ENCODE peak calls at places on chromosomes 12 and 14, in five cellular contexts. One of them, this sample, is unnamed.
A peak's percentile ranks its signal among the peaks of the same experiment; 100 is the strongest.

GRCh38 chr12:68963456-68963859 is 30.5 kb upstream of the CPM start:
- DNase-seq in psoas muscle: no peak
- DNase-seq in IMR-90: no peak
- DNase-seq in GM12865: no peak
- DNase-seq in B cell: no peak
- DNase-seq in this sample: no peak

GRCh38 chr14:81533212-81533535 is 479 bp downstream of the SEL1L start:
- DNase-seq in B cell: no peak
- DNase-seq in psoas muscle: no peak
- DNase-seq in IMR-90: no peak
- DNase-seq in GM12865: peak; percentile 10
- DNase-seq in this sample: no peak

GRCh38 chr12:113112043-113112899 is 23.3 kb downstream of the RASAL1 start:
- DNase-seq in B cell: no peak
- DNase-seq in GM12865: no peak
- DNase-seq in psoas muscle: no peak
- DNase-seq in IMR-90: no peak
- DNase-seq in this sample: no peak

GRCh38 chr12:81896771-81897170 is 137.6 kb upstream of the PPFIA2 start:
- DNase-seq in B cell: no peak
- DNase-seq in psoas muscle: no peak
- DNase-seq in GM12865: no peak
- DNase-seq in IMR-90: no peak
- DNase-seq in this sample: no peak

GRCh38 chr12:87866602-87867292 is 162.5 kb downstream of the C12orf50 start:
- DNase-seq in psoas muscle: no peak
- DNase-seq in B cell: no peak
- DNase-seq in GM12865: peak; percentile 16
- DNase-seq in IMR-90: peak; percentile 50
- DNase-seq in this sample: no peak

GRCh38 chr14:93002049-93002448 is 79.1 kb downstream of the CHGA start:
- DNase-seq in GM12865: no peak
- DNase-seq in psoas muscle: no peak
- DNase-seq in IMR-90: no peak
- DNase-seq in B cell: no peak
- DNase-seq in this sample: no peak

GRCh38 chr14:67636361-67636919 is 16.7 kb downstream of the ARG2 start:
- DNase-seq in GM12865: peak; percentile 22
- DNase-seq in B cell: no peak
- DNase-seq in IMR-90: peak; percentile 19
- DNase-seq in psoas muscle: no peak
- DNase-seq in this sample: peak; percentile 32

GRCh38 chr14:88326352-88327103 is 3.5 kb upstream of the KCNK10 start:
- DNase-seq in IMR-90: no peak
- DNase-seq in psoas muscle: no peak
- DNase-seq in B cell: no peak
- DNase-seq in GM12865: no peak
- DNase-seq in this sample: no peak

GRCh38 chr14:29805415-29806123 is 122.1 kb downstream of the PRKD1 start:
- DNase-seq in B cell: no peak
- DNase-seq in psoas muscle: peak; percentile 69
- DNase-seq in GM12865: no peak
- DNase-seq in IMR-90: peak; percentile 98
- DNase-seq in this sample: no peak

GRCh38 chr12:106985479-106985878 is 1.5 kb downstream of the MTERF2 start:
- DNase-seq in IMR-90: no peak
- DNase-seq in B cell: no peak
- DNase-seq in psoas muscle: no peak
- DNase-seq in GM12865: no peak
- DNase-seq in this sample: no peak

GRCh38 chr14:93536945-93537344 is 106.2 kb downstream of the UNC79 start:
- DNase-seq in psoas muscle: no peak
- DNase-seq in B cell: no peak
- DNase-seq in GM12865: peak; percentile 35
- DNase-seq in IMR-90: no peak
- DNase-seq in this sample: peak; percentile 24

GRCh38 chr12:51122844-51123243 is 39.4 kb upstream of the CSRNP2 start:
- DNase-seq in IMR-90: no peak
- DNase-seq in GM12865: no peak
- DNase-seq in psoas muscle: no peak
- DNase-seq in B cell: no peak
- DNase-seq in this sample: no peak

GRCh38 chr12:5442251-5443006 is 10.5 kb downstream of the NTF3 start:
- DNase-seq in B cell: no peak
- DNase-seq in psoas muscle: no peak
- DNase-seq in GM12865: peak; percentile 21
- DNase-seq in IMR-90: peak; percentile 73
- DNase-seq in this sample: no peak

GRCh38 chr12:27627123-27627835 is 69.0 kb upstream of the REP15 start:
- DNase-seq in psoas muscle: no peak
- DNase-seq in IMR-90: peak; percentile 79
- DNase-seq in B cell: no peak
- DNase-seq in GM12865: peak; percentile 24
- DNase-seq in this sample: no peak

GRCh38 chr12:3076730-3077571 is at the start of gene TSPAN9:
- DNase-seq in GM12865: peak; percentile 51
- DNase-seq in psoas muscle: peak; percentile 69
- DNase-seq in IMR-90: peak; percentile 48
- DNase-seq in B cell: peak; percentile 52
- DNase-seq in this sample: peak; percentile 92

GRCh38 chr12:122834229-122834920 is 882 bp upstream of the HIP1R start:
- DNase-seq in IMR-90: peak; percentile 44
- DNase-seq in psoas muscle: no peak
- DNase-seq in GM12865: no peak
- DNase-seq in B cell: peak; percentile 52
- DNase-seq in this sample: no peak

GRCh38 chr12:45215419-45216296 is at the start of gene ANO6:
- DNase-seq in psoas muscle: peak; percentile 85
- DNase-seq in IMR-90: peak; percentile 84
- DNase-seq in B cell: peak; percentile 79
- DNase-seq in GM12865: peak; percentile 93
- DNase-seq in this sample: peak; percentile 83

GRCh38 chr12:12883369-12884001 is 7.9 kb upstream of the GPRC5A start:
- DNase-seq in GM12865: no peak
- DNase-seq in IMR-90: peak; percentile 79
- DNase-seq in B cell: no peak
- DNase-seq in psoas muscle: no peak
- DNase-seq in this sample: no peak

GRCh38 chr14:71856199-71856919 is 75.9 kb upstream of the RGS6 start:
- DNase-seq in B cell: peak; percentile 63
- DNase-seq in psoas muscle: no peak
- DNase-seq in IMR-90: no peak
- DNase-seq in GM12865: peak; percentile 81
- DNase-seq in this sample: no peak

GRCh38 chr12:40107803-40108620 is 2.1 kb upstream of the SLC2A13 start:
- DNase-seq in B cell: no peak
- DNase-seq in GM12865: peak; percentile 63
- DNase-seq in psoas muscle: no peak
- DNase-seq in IMR-90: no peak
- DNase-seq in this sample: no peak

GRCh38 chr14:92519246-92520101 is 5.9 kb downstream of the RIN3 start:
- DNase-seq in psoas muscle: no peak
- DNase-seq in IMR-90: no peak
- DNase-seq in GM12865: no peak
- DNase-seq in B cell: no peak
- DNase-seq in this sample: no peak

GRCh38 chr12:102513739-102514138 is 33.4 kb upstream of the IGF1 start:
- DNase-seq in psoas muscle: no peak
- DNase-seq in B cell: no peak
- DNase-seq in IMR-90: peak; percentile 15
- DNase-seq in GM12865: peak; percentile 11
- DNase-seq in this sample: no peak

GRCh38 chr12:2583642-2584041 is 211.1 kb upstream of the FKBP4 start:
- DNase-seq in GM12865: no peak
- DNase-seq in psoas muscle: no peak
- DNase-seq in B cell: no peak
- DNase-seq in IMR-90: no peak
- DNase-seq in this sample: no peak

GRCh38 chr12:43912851-43913250 is 77.0 kb downstream of the TMEM117 start:
- DNase-seq in GM12865: no peak
- DNase-seq in IMR-90: no peak
- DNase-seq in psoas muscle: no peak
- DNase-seq in B cell: no peak
- DNase-seq in this sample: no peak

GRCh38 chr12:62866451-62867082 is 68.4 kb downstream of the PPM1H start:
- DNase-seq in IMR-90: peak; percentile 77
- DNase-seq in psoas muscle: no peak
- DNase-seq in B cell: no peak
- DNase-seq in GM12865: no peak
- DNase-seq in this sample: no peak

GRCh38 chr12:58363971-58364370 is 422.6 kb downstream of the ATP23 start:
- DNase-seq in GM12865: no peak
- DNase-seq in IMR-90: no peak
- DNase-seq in psoas muscle: no peak
- DNase-seq in B cell: no peak
- DNase-seq in this sample: no peak

GRCh38 chr12:51700887-51701286 is 109.9 kb downstream of the SCN8A start:
- DNase-seq in GM12865: no peak
- DNase-seq in IMR-90: no peak
- DNase-seq in psoas muscle: no peak
- DNase-seq in B cell: no peak
- DNase-seq in this sample: no peak

GRCh38 chr12:76883826-76884225 is 5.0 kb upstream of the CSRP2 start:
- DNase-seq in B cell: no peak
- DNase-seq in GM12865: no peak
- DNase-seq in IMR-90: peak; percentile 59
- DNase-seq in psoas muscle: peak; percentile 35
- DNase-seq in this sample: no peak

GRCh38 chr12:74415633-74416032 is 122.0 kb upstream of the ATXN7L3B start:
- DNase-seq in GM12865: peak; percentile 34
- DNase-seq in psoas muscle: no peak
- DNase-seq in B cell: no peak
- DNase-seq in IMR-90: peak; percentile 17
- DNase-seq in this sample: no peak
- TF ChIP-seq CTCF in GM12865: peak; percentile 39
- TF ChIP-seq CTCF in psoas muscle: peak; percentile 14
- TF ChIP-seq CTCF in B cell: peak; percentile 28
- TF ChIP-seq CTCF in IMR-90: peak; percentile 36
- TF ChIP-seq CTCF in this sample: peak; percentile 19

GRCh38 chr12:121438905-121439304 is 39.0 kb downstream of the RNF34 start:
- DNase-seq in B cell: no peak
- DNase-seq in psoas muscle: no peak
- DNase-seq in IMR-90: no peak
- DNase-seq in GM12865: no peak
- DNase-seq in this sample: no peak

GRCh38 chr12:121438207-121438606 is 38.3 kb downstream of the RNF34 start:
- DNase-seq in IMR-90: no peak
- DNase-seq in GM12865: no peak
- DNase-seq in psoas muscle: no peak
- DNase-seq in B cell: no peak
- DNase-seq in this sample: no peak

GRCh38 chr12:121441555-121441954 is 41.6 kb downstream of the RNF34 start:
- DNase-seq in GM12865: no peak
- DNase-seq in psoas muscle: no peak
- DNase-seq in B cell: no peak
- DNase-seq in IMR-90: no peak
- DNase-seq in this sample: no peak

GRCh38 chr12:121440768-121441167 is 40.9 kb downstream of the RNF34 start:
- DNase-seq in psoas muscle: no peak
- DNase-seq in IMR-90: no peak
- DNase-seq in GM12865: no peak
- DNase-seq in B cell: no peak
- DNase-seq in this sample: no peak

GRCh38 chr12:121439715-121440114 is 39.8 kb downstream of the RNF34 start:
- DNase-seq in psoas muscle: no peak
- DNase-seq in GM12865: no peak
- DNase-seq in IMR-90: no peak
- DNase-seq in B cell: no peak
- DNase-seq in this sample: no peak
- TF ChIP-seq CTCF in psoas muscle: no peak
- TF ChIP-seq CTCF in GM12865: no peak
- TF ChIP-seq CTCF in IMR-90: no peak
- TF ChIP-seq CTCF in B cell: no peak
- TF ChIP-seq CTCF in this sample: no peak

GRCh38 chr12:48197549-48197966 is 5.5 kb downstream of the OR10AD1 start:
- DNase-seq in psoas muscle: no peak
- DNase-seq in GM12865: peak; percentile 42
- DNase-seq in B cell: no peak
- DNase-seq in IMR-90: no peak
- DNase-seq in this sample: peak; percentile 57

GRCh38 chr12:48198985-48199384 is 4.1 kb downstream of the OR10AD1 start:
- DNase-seq in B cell: no peak
- DNase-seq in GM12865: no peak
- DNase-seq in psoas muscle: no peak
- DNase-seq in IMR-90: no peak
- DNase-seq in this sample: no peak

GRCh38 chr12:48199784-48200198 is 3.3 kb downstream of the OR10AD1 start:
- DNase-seq in psoas muscle: no peak
- DNase-seq in GM12865: no peak
- DNase-seq in IMR-90: peak; percentile 68
- DNase-seq in B cell: no peak
- DNase-seq in this sample: no peak

GRCh38 chr12:48198619-48198973 is 4.5 kb downstream of the OR10AD1 start:
- DNase-seq in psoas muscle: peak; percentile 65
- DNase-seq in B cell: no peak
- DNase-seq in IMR-90: no peak
- DNase-seq in GM12865: peak; percentile 42
- DNase-seq in this sample: no peak

GRCh38 chr12:48197967-48198618 is 5.0 kb downstream of the OR10AD1 start:
- DNase-seq in B cell: peak; percentile 96
- DNase-seq in psoas muscle: peak; percentile 98
- DNase-seq in IMR-90: peak; percentile 87
- DNase-seq in GM12865: peak; percentile 97
- DNase-seq in this sample: peak; percentile 96
- TF ChIP-seq CTCF in B cell: no peak
- TF ChIP-seq CTCF in psoas muscle: no peak
- TF ChIP-seq CTCF in IMR-90: peak; percentile 12
- TF ChIP-seq CTCF in GM12865: no peak
- TF ChIP-seq CTCF in this sample: no peak

GRCh38 chr12:130016986-130017385 is 113.2 kb upstream of the TMEM132D start:
- DNase-seq in IMR-90: no peak
- DNase-seq in psoas muscle: no peak
- DNase-seq in B cell: no peak
- DNase-seq in GM12865: no peak
- DNase-seq in this sample: no peak

GRCh38 chr12:130013771-130014484 is 110.1 kb upstream of the TMEM132D start:
- DNase-seq in psoas muscle: peak; percentile 31
- DNase-seq in B cell: no peak
- DNase-seq in GM12865: peak; percentile 36
- DNase-seq in IMR-90: no peak
- DNase-seq in this sample: peak; percentile 78

GRCh38 chr12:130016194-130016593 is 112.4 kb upstream of the TMEM132D start:
- DNase-seq in psoas muscle: no peak
- DNase-seq in IMR-90: no peak
- DNase-seq in GM12865: no peak
- DNase-seq in B cell: no peak
- DNase-seq in this sample: no peak

GRCh38 chr12:130011611-130012385 is 108.0 kb upstream of the TMEM132D start:
- DNase-seq in GM12865: no peak
- DNase-seq in B cell: no peak
- DNase-seq in IMR-90: no peak
- DNase-seq in psoas muscle: no peak
- DNase-seq in this sample: no peak

DNA sequence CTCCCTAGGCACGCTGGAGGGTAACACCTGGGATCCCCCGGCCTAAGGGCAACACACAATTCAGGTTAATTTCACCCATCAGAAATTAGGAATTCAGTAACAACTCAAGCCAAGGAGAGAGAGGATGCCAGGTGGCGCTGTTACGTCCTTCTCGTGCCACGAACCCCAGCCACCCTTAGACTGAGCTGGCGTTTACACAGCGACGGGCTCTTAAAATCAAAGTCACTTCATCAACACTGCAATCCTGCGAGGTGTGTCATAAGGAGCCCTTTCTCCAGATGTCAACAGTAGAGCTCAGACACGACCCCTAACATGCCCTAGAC is 110.6 kb upstream of the TMEM132D start:
- DNase-seq in IMR-90: no peak
- DNase-seq in GM12865: no peak
- DNase-seq in B cell: no peak
- DNase-seq in psoas muscle: no peak
- DNase-seq in this sample: no peak
- TF ChIP-seq CTCF in IMR-90: no peak
- TF ChIP-seq CTCF in GM12865: no peak
- TF ChIP-seq CTCF in B cell: no peak
- TF ChIP-seq CTCF in psoas muscle: no peak
- TF ChIP-seq CTCF in this sample: no peak

This sample was measured in GM13976.